ENCODE peak calls at places on chromosomes 13 and 19, in eight cellular contexts. I, R, P, V, B, G, T and H are unnamed samples.

GRCh38 chr19:8036438-8037099 is 16.0 kb upstream of the CCL25 start:
- DNase-seq in I (no peak), R (no peak), P (no peak), V (no peak), B (no peak), G (peak), T (no peak), H (no peak)

GRCh38 chr19:4267901-4268815 is 10.9 kb upstream of the SHD start:
- DNase-seq in I (no peak), R (no peak), P (no peak), V (no peak), B (no peak), G (no peak), T (no peak), H (no peak)

GRCh38 chr13:66312312-66313087 is 917.6 kb downstream of the PCDH9 start:
- DNase-seq in I (no peak), R (no peak), P (no peak), V (no peak), B (peak), G (peak), T (no peak), H (no peak)

GRCh38 chr19:6744381-6745288 is 5.2 kb downstream of the TRIP10 start:
- DNase-seq in I (peak), R (no peak), P (peak), V (no peak), B (peak), G (no peak), T (no peak), H (peak)

GRCh38 chr13:43786766-43787517 is at the start of gene ENOX1:
- DNase-seq in I (no peak), R (peak), P (no peak), V (no peak), B (peak), G (peak), T (peak), H (no peak)

GRCh38 chr13:70162141-70162540 is 53.9 kb upstream of the KLHL1 start:
- DNase-seq in I (no peak), R (no peak), P (no peak), V (no peak), B (no peak), G (no peak), T (no peak), H (no peak)

GRCh38 chr13:62280590-62280989 is 864.9 kb upstream of the PCDH20 start:
- DNase-seq in I (no peak), R (no peak), P (no peak), V (no peak), B (no peak), G (no peak), T (no peak), H (no peak)

GRCh38 chr13:52361225-52361624 is 44.7 kb downstream of the THSD1 start:
- DNase-seq in I (no peak), R (no peak), P (no peak), V (no peak), B (no peak), G (no peak), T (no peak), H (no peak)

GRCh38 chr13:106942558-106942957 is 374.6 kb upstream of the ARGLU1 start:
- DNase-seq in I (no peak), R (no peak), P (no peak), V (no peak), B (no peak), G (no peak), T (no peak), H (no peak)

GRCh38 chr19:13985771-13986347 is 20.3 kb downstream of the RFX1 start:
- DNase-seq in I (no peak), R (no peak), P (no peak), V (no peak), B (no peak), G (no peak), T (no peak), H (no peak)

GRCh38 chr19:49440439-49441209 is 703 bp downstream of the SLC17A7 start:
- DNase-seq in I (no peak), R (no peak), P (no peak), V (no peak), B (no peak), G (no peak), T (no peak), H (no peak)

GRCh38 chr19:49362926-49363264 is 679 bp upstream of the TEAD2 start:
- DNase-seq in I (no peak), R (no peak), P (peak), V (no peak), B (no peak), G (no peak), T (no peak), H (no peak)

GRCh38 chr13:44307255-44307654 is 66.4 kb upstream of the SERP2 start:
- DNase-seq in I (no peak), R (no peak), P (no peak), V (no peak), B (no peak), G (no peak), T (no peak), H (no peak)

GRCh38 chr19:52962394-52963228 is at the start of gene ZNF816:
- DNase-seq in I (peak), R (peak), P (peak), V (peak), B (peak), G (peak), T (peak), H (peak)

GRCh38 chr19:8149261-8150094 is at the start of gene FBN3:
- DNase-seq in I (no peak), R (no peak), P (no peak), V (no peak), B (no peak), G (no peak), T (no peak), H (no peak)

GRCh38 chr13:25288966-25289365 is 1.7 kb upstream of the MTMR6 start:
- DNase-seq in I (no peak), R (no peak), P (no peak), V (no peak), B (no peak), G (no peak), T (no peak), H (no peak)

GRCh38 chr19:5667751-5668271 is 12.5 kb downstream of the MICOS13 start:
- DNase-seq in I (no peak), R (no peak), P (no peak), V (no peak), B (no peak), G (no peak), T (no peak), H (no peak)

GRCh38 chr13:37208052-37208451 is 102.6 kb upstream of the CSNK1A1L start:
- DNase-seq in I (no peak), R (no peak), P (no peak), V (no peak), B (no peak), G (no peak), T (no peak), H (no peak)

GRCh38 chr13:26246154-26246553 is 7.8 kb upstream of the CDK8 start:
- DNase-seq in I (no peak), R (no peak), P (no peak), V (no peak), B (no peak), G (peak), T (no peak), H (no peak)

GRCh38 chr13:113981201-113981605 is 7.3 kb upstream of the C13orf46 start:
- DNase-seq in I (no peak), R (no peak), P (peak), V (no peak), B (no peak), G (peak), T (no peak), H (peak)

GRCh38 chr13:77002590-77003190 is 10.8 kb downstream of the CLN5 start:
- DNase-seq in I (no peak), R (no peak), P (no peak), V (no peak), B (no peak), G (peak), T (peak), H (no peak)

GRCh38 chr19:3606690-3607289 is at the start of gene TBXA2R:
- DNase-seq in I (no peak), R (no peak), P (peak), V (peak), B (peak), G (no peak), T (no peak), H (no peak)

GRCh38 chr13:94143624-94144350 is 335.7 kb downstream of the DCT start:
- DNase-seq in I (no peak), R (no peak), P (no peak), V (no peak), B (no peak), G (no peak), T (no peak), H (no peak)

GRCh38 chr13:100334209-100334608 is 245.3 kb downstream of the PCCA start:
- DNase-seq in I (no peak), R (no peak), P (no peak), V (no peak), B (no peak), G (no peak), T (no peak), H (no peak)

GRCh38 chr19:53132231-53132991 is at the start of gene ZNF415:
- DNase-seq in I (peak), R (peak), P (peak), V (peak), B (peak), G (peak), T (peak), H (peak)

GRCh38 chr19:21084343-21084742 is 2.3 kb downstream of the ZNF714 start:
- DNase-seq in I (no peak), R (no peak), P (no peak), V (no peak), B (peak), G (no peak), T (no peak), H (no peak)

GRCh38 chr19:33422369-33423180 is 49.1 kb downstream of the CEBPG start:
- DNase-seq in I (no peak), R (no peak), P (no peak), V (no peak), B (no peak), G (no peak), T (no peak), H (no peak)